ENCODE peak calls at places on chromosome 5, in five cellular contexts. A, V, H, N and M are unnamed samples.

GRCh38 chr5:45017568-45017967 is 208.8 kb downstream of the MRPS30 start:
- DNase-seq in N (no peak), A (no peak), V (no peak), H (no peak), M (no peak)

GRCh38 chr5:1127991-1128785 is 16.3 kb upstream of the SLC12A7 start:
- DNase-seq in H (no peak), A (no peak), V (no peak), N (no peak), M (no peak)

GRCh38 chr5:169581580-169582227 is 1.9 kb upstream of the SPDL1 start:
- DNase-seq in A (peak), V (peak), N (no peak), H (peak), M (peak)

GRCh38 chr5:102341918-102342317 is 45.8 kb upstream of the SLCO4C1 start:
- DNase-seq in N (no peak), A (no peak), H (peak), V (no peak), M (no peak)

GRCh38 chr5:148956632-148957385 is 106.1 kb downstream of the SH3TC2 start:
- DNase-seq in H (no peak), A (peak), V (no peak), N (no peak), M (no peak)

GRCh38 chr5:163914911-163915310 is 409.5 kb downstream of the MAT2B start:
- DNase-seq in V (no peak), H (no peak), N (peak), A (no peak), M (no peak)

GRCh38 chr5:34538026-34538672 is 118.0 kb upstream of the RAI14 start:
- DNase-seq in H (no peak), A (peak), V (no peak), N (no peak), M (peak)

GRCh38 chr5:134509308-134510040 is 16.0 kb upstream of the JADE2 start:
- DNase-seq in H (peak), A (peak), V (peak), N (no peak), M (no peak)

GRCh38 chr5:43563321-43563720 is 6.4 kb upstream of the PAIP1 start:
- DNase-seq in A (no peak), H (no peak), N (no peak), V (no peak), M (no peak)

GRCh38 chr5:95955996-95956899 is 5.4 kb downstream of the ELL2 start:
- DNase-seq in N (no peak), V (no peak), H (no peak), A (no peak), M (no peak)
- TF ChIP-seq RCOR1 in N (no peak), V (no peak), H (no peak), A (no peak), M (no peak)

GRCh38 chr5:113764382-113764781 is 250.9 kb downstream of the YTHDC2 start:
- DNase-seq in N (no peak), A (no peak), H (no peak), V (no peak), M (no peak)
- TF ChIP-seq RCOR1 in N (no peak), A (no peak), H (no peak), V (no peak), M (no peak)

GRCh38 chr5:103465891-103466290 is 96.7 kb downstream of the NUDT12 start:
- DNase-seq in A (no peak), N (no peak), V (no peak), H (no peak), M (no peak)

GRCh38 chr5:103469288-103470065 is 93.1 kb downstream of the NUDT12 start:
- DNase-seq in N (no peak), H (no peak), V (no peak), A (peak), M (no peak)

GRCh38 chr5:103467831-103468230 is 94.8 kb downstream of the NUDT12 start:
- DNase-seq in N (no peak), V (no peak), A (no peak), H (no peak), M (no peak)

GRCh38 chr5:103464801-103465484 is 97.6 kb downstream of the NUDT12 start:
- DNase-seq in H (no peak), V (no peak), N (no peak), A (no peak), M (no peak)

DNA sequence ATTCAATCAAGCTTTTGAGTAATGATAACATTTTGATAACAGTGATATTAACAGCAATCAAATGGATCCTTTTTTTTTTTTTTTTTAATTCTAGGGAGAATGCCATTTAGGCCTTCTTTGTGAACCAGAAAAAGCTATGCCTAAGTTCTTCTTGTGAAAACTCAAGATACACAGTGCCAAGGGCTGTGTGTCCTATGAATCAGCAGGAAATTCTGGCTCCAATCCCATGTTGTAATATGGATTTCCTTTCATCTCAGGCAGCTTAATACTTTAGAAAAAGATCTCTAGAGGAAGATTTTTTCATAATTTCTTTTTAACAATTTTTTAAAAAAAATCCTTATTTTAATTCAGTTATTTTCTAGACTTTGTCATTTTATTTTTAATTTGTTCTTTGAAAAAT is 96.1 kb downstream of the NUDT12 start:
- DNase-seq in A (peak), V (peak), H (no peak), N (no peak), M (no peak)
- TF ChIP-seq RCOR1 in A (no peak), V (no peak), H (no peak), N (no peak), M (no peak)

GRCh38 chr5:151162794-151163193 is 5.2 kb upstream of the ANXA6 start:
- DNase-seq in V (no peak), A (peak), H (no peak), N (no peak), M (no peak)
- TF ChIP-seq RCOR1 in V (no peak), A (no peak), H (no peak), N (no peak), M (no peak)

GRCh38 chr5:4541334-4541733 is 598.8 kb upstream of the ADAMTS16 start:
- DNase-seq in V (no peak), A (no peak), H (no peak), N (no peak), M (no peak)
- TF ChIP-seq RCOR1 in V (no peak), A (no peak), H (no peak), N (no peak), M (no peak)

GRCh38 chr5:85108471-85108870 is 723.8 kb upstream of the EDIL3 start:
- DNase-seq in A (no peak), H (no peak), V (peak), N (no peak), M (no peak)
- TF ChIP-seq RCOR1 in A (no peak), H (no peak), V (no peak), N (no peak), M (no peak)

GRCh38 chr5:108136493-108136892 is 245.4 kb downstream of the FBXL17 start:
- DNase-seq in V (no peak), H (no peak), N (no peak), A (no peak), M (no peak)
- TF ChIP-seq RCOR1 in V (no peak), H (no peak), N (no peak), A (no peak), M (no peak)

GRCh38 chr5:142795246-142795645 is 25.1 kb downstream of the ARHGAP26 start:
- DNase-seq in A (no peak), V (no peak), N (no peak), H (no peak), M (no peak)
- TF ChIP-seq RCOR1 in A (no peak), V (no peak), N (no peak), H (no peak), M (no peak)

DNA sequence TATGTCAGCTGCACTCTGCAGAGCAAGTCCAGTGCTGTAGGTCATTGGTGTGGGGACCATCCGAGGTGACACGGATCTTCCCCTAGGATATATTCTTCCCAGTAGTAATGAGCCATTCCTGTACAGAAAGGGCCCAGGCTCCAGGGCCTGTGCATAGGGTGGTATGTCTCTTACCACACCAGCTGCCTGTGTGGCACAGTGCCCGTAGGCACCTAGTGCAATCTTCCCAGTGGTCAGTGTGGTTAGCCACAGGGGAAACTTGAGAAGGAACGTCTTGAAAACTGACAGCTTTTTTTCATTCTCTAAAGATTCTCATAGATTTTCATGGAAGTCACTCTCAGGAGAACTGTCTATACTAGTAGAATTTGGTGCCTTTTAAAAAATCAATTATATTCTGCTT is 39.8 kb downstream of the CYSTM1 start:
- DNase-seq in H (no peak), V (no peak), N (no peak), A (peak), M (no peak)
- TF ChIP-seq RCOR1 in H (no peak), V (no peak), N (no peak), A (no peak), M (no peak)

DNA sequence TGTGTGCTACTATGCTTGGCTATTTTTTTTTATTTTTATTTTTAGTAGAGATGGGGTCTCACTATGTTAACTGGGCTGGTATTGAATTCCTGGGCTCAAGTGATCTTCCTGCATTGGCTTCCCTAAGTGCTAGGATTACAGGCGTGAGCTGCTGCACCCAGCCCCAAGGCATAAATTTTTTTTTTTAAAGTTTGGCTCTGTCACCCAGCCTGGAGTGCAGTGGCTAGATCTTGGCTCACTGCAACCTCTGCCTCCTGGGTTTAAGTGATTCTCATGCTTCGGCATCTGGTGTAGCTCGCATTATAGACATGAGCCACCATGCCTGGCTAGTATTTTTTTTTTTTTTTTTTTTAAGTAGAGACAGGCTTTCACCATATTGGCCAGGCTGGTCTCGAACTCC is 70.3 kb downstream of the RAB24 start:
- DNase-seq in H (no peak), V (no peak), N (no peak), A (no peak), M (no peak)
- TF ChIP-seq RCOR1 in H (no peak), V (no peak), N (no peak), A (no peak), M (no peak)